ENCODE peak calls at places on chromosomes 12 and 14, in ten cellular contexts. S is suprapubic skin; F is HCT116; L is adipocyte; I is substantia nigra; G is activated CD8-positive, alpha-beta memory T cell treated with anti-CD3 and anti-CD28 coated beads, Interleukin-2, amount 50 U/mL, for 48 hours; Y is GF-D8; N is psoas muscle; A is AML-193; Z is cardiac fibroblast. O is an unnamed sample.

GRCh38 chr14:88326352-88327103 is 3.5 kb upstream of the KCNK10 start:
- DNase-seq in Z (no peak), L (peak), N (no peak), Y (no peak), A (no peak), S (no peak), I (no peak), G (no peak), F (no peak), O (peak)

GRCh38 chr14:106790189-106791036 is 1264.0 kb downstream of the TMEM121 start:
- DNase-seq in I (no peak), L (no peak), S (no peak), N (peak), Z (peak), Y (peak), G (peak), F (no peak), A (peak), O (no peak)

GRCh38 chr14:100104523-100105300 is 39.5 kb downstream of the EVL start:
- DNase-seq in G (no peak), A (no peak), Y (no peak), I (no peak), L (peak), F (no peak), N (no peak), S (peak), Z (peak), O (no peak)

GRCh38 chr12:115752913-115753726 is 524.4 kb downstream of the MED13L start:
- DNase-seq in N (no peak), Z (peak), F (peak), I (peak), Y (no peak), L (peak), A (peak), G (no peak), S (no peak), O (no peak)

GRCh38 chr12:51888316-51889215 is 663 bp downstream of the ANKRD33 start:
- DNase-seq in I (no peak), F (no peak), G (no peak), Y (no peak), S (no peak), L (no peak), Z (no peak), A (no peak), N (no peak), O (no peak)

GRCh38 chr12:86349196-86349595 is 93.0 kb upstream of the MGAT4C start:
- DNase-seq in A (no peak), Z (no peak), S (no peak), I (no peak), Y (no peak), N (no peak), G (no peak), L (no peak), F (no peak), O (no peak)

GRCh38 chr12:108526482-108527234 is 11.6 kb downstream of the FICD start:
- DNase-seq in N (no peak), L (no peak), Y (no peak), A (no peak), Z (no peak), G (no peak), I (no peak), S (no peak), F (no peak), O (no peak)

GRCh38 chr12:106000376-106001104 is 138.2 kb downstream of the NUAK1 start:
- DNase-seq in Y (no peak), G (no peak), A (no peak), F (no peak), I (no peak), Z (no peak), L (no peak), N (no peak), S (no peak), O (no peak)

GRCh38 chr12:123306200-123306599 is 34.5 kb upstream of the CDK2AP1 start:
- DNase-seq in I (no peak), A (no peak), G (no peak), S (no peak), L (no peak), F (no peak), N (no peak), Y (no peak), Z (no peak), O (no peak)

GRCh38 chr12:4956968-4957367 is 47.3 kb downstream of the KCNA1 start:
- DNase-seq in S (no peak), Z (no peak), F (no peak), A (no peak), I (no peak), N (no peak), Y (no peak), L (no peak), G (no peak), O (no peak)

GRCh38 chr12:101743724-101744472 is 4.6 kb upstream of the SYCP3 start:
- DNase-seq in I (no peak), A (no peak), N (no peak), G (no peak), Y (no peak), F (no peak), S (no peak), L (no peak), Z (no peak), O (no peak)

GRCh38 chr12:85588221-85588620 is 248.0 kb downstream of the RASSF9 start:
- DNase-seq in F (no peak), N (no peak), Y (no peak), A (no peak), Z (no peak), I (no peak), S (no peak), G (no peak), L (no peak), O (no peak)

GRCh38 chr12:29738416-29738815 is 45.3 kb downstream of the TMTC1 start:
- DNase-seq in G (no peak), S (no peak), Y (no peak), F (no peak), I (no peak), L (no peak), Z (peak), A (no peak), N (no peak), O (no peak)

GRCh38 chr12:62803756-62804155 is 131.2 kb downstream of the PPM1H start:
- DNase-seq in Z (no peak), G (no peak), A (no peak), F (no peak), S (no peak), L (no peak), Y (no peak), I (no peak), N (no peak), O (no peak)

GRCh38 chr12:132356686-132357622 is 27.6 kb upstream of the GALNT9 start:
- DNase-seq in I (no peak), G (no peak), L (peak), Z (peak), N (peak), A (no peak), S (no peak), F (peak), Y (no peak), O (peak)

GRCh38 chr14:76615331-76615730 is 145.9 kb upstream of the VASH1 start:
- DNase-seq in A (no peak), G (no peak), I (no peak), Z (no peak), S (no peak), F (no peak), L (no peak), Y (no peak), N (no peak), O (no peak)

GRCh38 chr14:53955671-53956426 is 776 bp downstream of the BMP4 start:
- DNase-seq in G (peak), S (peak), Y (no peak), N (peak), F (no peak), A (no peak), L (peak), Z (no peak), I (no peak), O (no peak)

GRCh38 chr14:32345311-32345771 is 16.2 kb downstream of the AKAP6 start:
- DNase-seq in N (no peak), L (peak), Z (peak), I (no peak), G (no peak), S (no peak), Y (no peak), A (no peak), F (no peak), O (peak)

GRCh38 chr12:2697057-2697456 is 97.7 kb upstream of the FKBP4 start:
- DNase-seq in G (no peak), Z (no peak), N (no peak), F (no peak), I (no peak), Y (no peak), A (no peak), L (no peak), S (no peak), O (no peak)

GRCh38 chr14:94998702-94999101 is 158.6 kb downstream of the DICER1 start:
- DNase-seq in N (no peak), I (no peak), Z (peak), S (no peak), L (no peak), G (no peak), F (no peak), A (no peak), Y (no peak), O (no peak)

GRCh38 chr12:121803861-121804416 is at the start of gene SETD1B:
- DNase-seq in L (peak), A (peak), I (peak), S (no peak), F (no peak), G (no peak), N (peak), Y (peak), Z (peak), O (peak)

GRCh38 chr14:24095196-24096068 is 1.3 kb downstream of the PCK2 start:
- DNase-seq in G (peak), S (no peak), I (no peak), Z (peak), Y (peak), L (peak), F (no peak), A (peak), N (peak), O (peak)

GRCh38 chr12:88113871-88114270 is 28.0 kb downstream of the CEP290 start:
- DNase-seq in S (no peak), Z (peak), I (no peak), F (no peak), Y (no peak), N (no peak), A (no peak), L (peak), G (no peak), O (no peak)

GRCh38 chr14:101586531-101587402 is 25.5 kb downstream of the DIO3 start:
- DNase-seq in G (peak), Z (no peak), Y (no peak), F (no peak), S (peak), A (no peak), L (no peak), N (no peak), I (no peak), O (no peak)

GRCh38 chr12:127179199-127179598 is 1087.8 kb upstream of the TMEM132C start:
- DNase-seq in N (no peak), A (no peak), I (no peak), S (no peak), F (no peak), L (no peak), Z (peak), G (no peak), Y (no peak), O (no peak)

GRCh38 chr12:132433641-132434395 is 56.1 kb upstream of the FBRSL1 start:
- DNase-seq in N (no peak), Y (no peak), G (no peak), L (no peak), Z (no peak), S (no peak), A (no peak), F (no peak), I (no peak), O (no peak)

GRCh38 chr14:100539319-100539645 is 47.9 kb downstream of the BEGAIN start:
- DNase-seq in I (no peak), N (peak), F (no peak), S (no peak), Y (no peak), G (no peak), Z (no peak), A (no peak), L (no peak), O (no peak)

GRCh38 chr12:53726946-53727309 is 324 bp downstream of the CALCOCO1 start:
- DNase-seq in S (no peak), L (peak), I (no peak), Y (no peak), A (no peak), N (no peak), Z (peak), F (no peak), G (peak), O (no peak)

GRCh38 chr12:41681898-41682297 is 462.8 kb downstream of the GXYLT1 start:
- DNase-seq in N (no peak), Z (no peak), I (no peak), S (no peak), A (no peak), F (no peak), G (no peak), Y (no peak), L (no peak), O (no peak)

GRCh38 chr12:7985802-7986418 is 46.6 kb upstream of the FOXJ2 start:
- DNase-seq in Z (no peak), I (no peak), Y (no peak), N (no peak), A (no peak), L (no peak), G (no peak), F (no peak), S (no peak), O (no peak)

GRCh38 chr12:388547-389137 is 478 bp downstream of the KDM5A start:
- DNase-seq in G (peak), I (no peak), Z (peak), Y (no peak), A (no peak), L (peak), F (no peak), S (no peak), N (peak), O (no peak)

GRCh38 chr14:59407246-59407615 is 57.9 kb downstream of the GPR135 start:
- DNase-seq in L (peak), G (no peak), S (no peak), Z (peak), F (no peak), N (no peak), Y (no peak), I (no peak), A (no peak), O (no peak)

GRCh38 chr12:116592731-116593130 is 33.5 kb downstream of the MAP1LC3B2 start:
- DNase-seq in N (no peak), I (no peak), Y (peak), A (peak), G (no peak), L (peak), F (no peak), Z (no peak), S (no peak), O (no peak)

GRCh38 chr12:21416611-21417121 is 20.8 kb upstream of the PYROXD1 start:
- DNase-seq in G (no peak), Z (peak), F (no peak), Y (no peak), N (no peak), S (no peak), L (peak), I (no peak), A (no peak), O (no peak)

O was measured in C1 segment of cervical spinal cord.